ENCODE peak calls at places on chromosomes 7 and 10, in nine cellular contexts. F, R, J, U, Z, Y, C, L and T are unnamed samples.

GRCh38 chr10:63700209-63700934 is 179.2 kb downstream of the REEP3 start:
- DNase-seq in U (no peak), C (peak), F (peak), L (no peak), J (no peak), Z (no peak), R (no peak), Y (peak), T (peak)

GRCh38 chr10:31320179-31320597 is 1.2 kb downstream of the ZEB1 start:
- DNase-seq in F (peak), Y (no peak), U (peak), Z (no peak), R (peak), J (peak), C (no peak), L (peak), T (peak)

GRCh38 chr10:126731613-126731995 is 61.1 kb upstream of the C10orf90 start:
- DNase-seq in Z (peak), L (no peak), C (no peak), J (no peak), Y (no peak), R (no peak), U (no peak), F (no peak), T (no peak)

GRCh38 chr10:116849271-116850057 is at the start of gene ENO4:
- DNase-seq in L (peak), U (peak), F (peak), J (no peak), R (peak), Y (peak), C (peak), Z (no peak), T (peak)

GRCh38 chr7:17253885-17254284 is 44.6 kb upstream of the AHR start:
- DNase-seq in Z (no peak), R (no peak), U (no peak), C (no peak), L (no peak), F (no peak), Y (no peak), J (no peak), T (no peak)

GRCh38 chr7:111728635-111728995 is 166.3 kb upstream of the IMMP2L start:
- DNase-seq in C (no peak), J (no peak), L (no peak), F (no peak), Z (no peak), U (no peak), Y (no peak), R (no peak), T (no peak)

GRCh38 chr7:45053941-45054340 is 34.8 kb downstream of the NACAD start:
- DNase-seq in U (no peak), L (no peak), J (peak), C (no peak), Z (no peak), Y (no peak), F (no peak), R (no peak), T (no peak)

GRCh38 chr10:84447701-84448400 is 119.5 kb downstream of the CCSER2 start:
- DNase-seq in J (no peak), U (no peak), L (no peak), F (no peak), Y (no peak), Z (no peak), C (no peak), R (no peak), T (no peak)

GRCh38 chr10:116596062-116596461 is 5.3 kb downstream of the PNLIPRP1 start:
- DNase-seq in R (no peak), J (no peak), Y (no peak), U (no peak), Z (no peak), L (no peak), F (no peak), C (no peak), T (no peak)

GRCh38 chr10:90075995-90076394 is 374.6 kb downstream of the KIF20B start:
- DNase-seq in J (no peak), U (no peak), Y (no peak), R (no peak), C (no peak), Z (no peak), L (no peak), F (no peak), T (no peak)

GRCh38 chr7:134022512-134022911 is 104.6 kb upstream of the LRGUK start:
- DNase-seq in L (no peak), C (no peak), R (no peak), Z (no peak), U (no peak), F (no peak), J (no peak), Y (no peak), T (peak)

GRCh38 chr7:158016171-158017087 is 571.2 kb downstream of the PTPRN2 start:
- DNase-seq in U (no peak), L (no peak), Z (no peak), J (peak), R (no peak), F (no peak), C (no peak), Y (no peak), T (no peak)

GRCh38 chr10:61642692-61643091 is 20.0 kb upstream of the CABCOCO1 start:
- DNase-seq in R (no peak), L (no peak), F (no peak), C (no peak), Z (no peak), J (no peak), U (no peak), Y (peak), T (peak)

GRCh38 chr7:143452495-143452894 is 9.2 kb downstream of the TAS2R60 start:
- DNase-seq in C (no peak), F (no peak), J (no peak), R (no peak), L (no peak), Z (no peak), Y (no peak), U (no peak), T (no peak)

GRCh38 chr7:143456992-143457793 is 13.9 kb downstream of the TAS2R60 start:
- DNase-seq in F (no peak), U (no peak), R (no peak), J (no peak), Z (peak), C (no peak), L (no peak), Y (peak), T (no peak)

GRCh38 chr7:143455494-143455893 is 12.2 kb downstream of the TAS2R60 start:
- DNase-seq in R (no peak), Y (no peak), U (no peak), J (no peak), C (no peak), F (no peak), L (no peak), Z (no peak), T (no peak)

GRCh38 chr7:143458263-143458662 is 15.0 kb downstream of the TAS2R60 start:
- DNase-seq in U (no peak), R (no peak), L (no peak), Z (no peak), C (no peak), Y (no peak), J (no peak), F (no peak), T (no peak)

GRCh38 chr7:143454091-143454729 is 11.0 kb downstream of the TAS2R60 start:
- DNase-seq in F (no peak), R (no peak), U (no peak), Y (no peak), J (no peak), L (no peak), Z (no peak), C (no peak), T (no peak)
- TF ChIP-seq CTCF in F (no peak), R (no peak), U (no peak), Y (no peak), J (no peak), L (no peak), Z (no peak), C (no peak), T (no peak)

DNA sequence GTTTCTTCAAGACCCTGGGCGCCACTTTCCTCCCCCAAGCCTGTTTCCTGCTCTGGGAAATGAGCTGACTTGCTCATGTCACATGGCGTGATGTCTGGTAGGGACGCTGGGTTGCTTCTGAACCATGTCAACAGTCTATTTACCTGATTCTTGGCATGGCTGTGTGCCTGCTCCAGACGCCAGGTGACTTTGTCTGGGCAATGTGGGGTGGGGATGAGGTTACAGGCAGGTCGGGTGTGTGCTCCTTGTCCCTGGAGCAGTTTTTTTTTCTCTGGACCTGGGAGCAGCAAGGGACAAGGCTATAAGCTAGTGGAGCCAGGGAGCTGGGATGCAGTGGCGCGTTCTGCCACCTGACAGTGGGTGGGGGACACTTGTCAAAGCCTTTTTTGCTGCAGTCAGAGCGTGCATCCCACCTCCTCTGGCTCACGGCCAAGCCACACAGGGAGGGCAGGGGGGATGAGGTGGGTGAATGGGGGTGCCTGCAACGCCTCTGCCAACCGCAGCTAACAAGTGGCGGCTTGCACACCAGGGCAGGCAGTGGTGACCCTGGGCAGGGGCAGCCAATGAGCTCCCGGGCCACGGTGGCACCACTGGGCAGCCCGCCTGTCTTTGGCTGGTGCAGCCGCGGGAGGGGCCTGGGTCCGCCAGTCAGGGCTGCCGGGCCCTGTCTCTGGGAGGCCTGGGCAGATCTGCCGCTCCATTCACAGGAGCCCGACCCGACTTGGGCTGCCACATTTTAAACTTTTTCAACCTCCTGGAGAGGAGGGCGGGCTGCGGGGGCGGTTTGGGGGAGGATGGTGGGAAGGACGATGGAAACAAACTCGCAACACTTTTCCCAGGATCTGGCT is 22.9 kb downstream of the DNAJB12 start:
- DNase-seq in U (peak), L (peak), J (no peak), Z (peak), F (peak), R (peak), Y (peak), C (peak), T (peak)
- TF ChIP-seq CTCF in U (no peak), L (no peak), J (peak), Z (no peak), F (peak), R (peak), Y (no peak), C (peak), T (peak)

DNA sequence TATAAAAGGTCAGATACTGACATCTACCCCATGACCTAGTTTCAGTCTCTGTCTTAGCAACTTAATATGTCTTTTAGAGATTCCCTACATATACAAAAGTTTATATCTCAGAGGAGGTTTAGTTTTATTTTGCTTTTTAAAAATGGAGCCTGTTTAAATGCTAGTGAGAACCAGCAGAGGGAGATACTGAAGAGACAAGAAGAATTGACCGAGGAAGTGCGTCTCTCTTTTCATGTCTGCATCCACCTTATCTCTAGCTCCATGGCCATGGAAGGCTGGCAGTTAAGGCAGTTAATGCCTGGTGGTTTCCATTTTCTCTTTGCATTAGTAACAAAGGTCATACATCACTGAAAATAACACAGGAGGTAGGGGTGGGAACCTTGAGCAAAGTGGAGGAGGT is 10.7 kb downstream of the SUV39H2 start:
- DNase-seq in Z (no peak), C (no peak), R (no peak), F (no peak), J (no peak), L (no peak), U (peak), Y (peak), T (peak)
- TF ChIP-seq CTCF in Z (no peak), C (peak), R (no peak), F (no peak), J (no peak), L (no peak), U (peak), Y (peak), T (peak)

DNA sequence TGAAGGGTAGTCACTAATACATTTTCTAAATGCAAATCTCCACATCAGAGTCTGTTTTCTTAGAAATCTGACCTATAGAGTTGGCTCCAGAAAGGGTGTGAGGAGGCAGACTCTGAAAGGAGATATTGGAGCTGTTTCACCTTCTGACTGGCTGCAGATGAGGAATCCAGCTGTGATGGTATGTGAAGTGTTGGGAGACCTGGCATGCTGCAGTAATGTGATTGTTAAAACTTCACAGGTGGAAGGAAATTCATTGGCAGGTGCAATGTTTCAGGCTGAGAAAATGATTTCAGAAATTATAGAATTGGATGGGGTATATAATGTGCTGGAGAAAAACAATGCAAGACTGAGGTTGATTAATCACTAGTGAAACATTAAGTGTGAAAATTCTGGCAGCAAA is 1134.0 kb upstream of the LRRN3 start:
- DNase-seq in J (no peak), R (no peak), C (no peak), U (no peak), Y (no peak), Z (no peak), L (no peak), F (no peak), T (no peak)
- TF ChIP-seq CTCF in J (no peak), R (no peak), C (no peak), U (no peak), Y (no peak), Z (no peak), L (no peak), F (no peak), T (no peak)

DNA sequence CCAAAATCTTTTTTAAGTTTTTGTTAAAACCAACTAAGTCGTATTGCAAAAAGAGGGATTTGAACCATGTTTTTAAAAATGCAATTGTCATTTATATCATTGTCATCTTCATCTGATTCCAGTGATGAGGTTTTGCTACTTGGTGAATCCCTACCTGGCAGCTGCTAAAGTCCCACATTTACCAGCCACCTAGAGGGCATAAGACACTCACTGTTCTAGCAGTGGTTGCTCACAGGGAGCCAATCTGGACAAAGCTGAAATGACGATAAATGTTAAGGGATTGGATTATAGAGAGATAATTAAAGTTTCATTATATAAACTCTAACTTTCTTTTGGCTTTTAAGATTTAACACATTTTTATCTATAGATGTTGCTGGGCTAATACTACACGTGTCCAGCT is 18.7 kb downstream of the KIFBP start:
- DNase-seq in U (no peak), Z (no peak), L (no peak), R (no peak), Y (no peak), F (no peak), J (no peak), C (no peak), T (no peak)
- TF ChIP-seq CTCF in U (peak), Z (no peak), L (no peak), R (no peak), Y (no peak), F (no peak), J (no peak), C (peak), T (no peak)